ENCODE peak calls at places on chromosomes 13 and 19, in ten cellular contexts. M, K, Q, E, B, C, L, R, S and X are unnamed samples.

GRCh38 chr19:18500376-18500775 is 21.5 kb downstream of the ELL start:
- DNase-seq in L (no peak), Q (no peak), C (no peak), B (no peak), S (no peak), K (no peak), M (no peak), R (no peak), E (no peak), X (no peak)

GRCh38 chr19:7986321-7987083 is 18.9 kb downstream of the ELAVL1 start:
- DNase-seq in S (no peak), R (no peak), M (no peak), K (no peak), E (peak; percentile 65), Q (no peak), B (no peak), C (no peak), L (peak; percentile 49), X (no peak)

GRCh38 chr19:17749912-17750317 is 1.4 kb upstream of the FCHO1 start:
- DNase-seq in B (no peak), E (no peak), R (no peak), C (no peak), L (no peak), M (no peak), Q (no peak), K (no peak), S (no peak), X (no peak)

GRCh38 chr19:4909172-4909896 is at the start of gene UHRF1:
- DNase-seq in M (no peak), K (no peak), Q (no peak), L (peak; percentile 47), B (peak; percentile 67), S (no peak), C (no peak), E (no peak), R (peak; percentile 64), X (no peak)

GRCh38 chr19:48396871-48397176 is 3.4 kb downstream of the GRIN2D start:
- DNase-seq in E (no peak), C (no peak), K (no peak), L (no peak), M (no peak), Q (no peak), S (no peak), R (no peak), B (no peak), X (no peak)

GRCh38 chr19:1483979-1484428 is 5.0 kb upstream of the C19orf25 start:
- DNase-seq in C (no peak), E (no peak), K (no peak), R (no peak), L (no peak), M (no peak), Q (no peak), B (no peak), S (no peak), X (no peak)

GRCh38 chr13:102830646-102831045 is 15.2 kb upstream of the ERCC5 start:
- DNase-seq in M (peak; percentile 41), K (no peak), L (no peak), R (no peak), E (no peak), C (no peak), Q (no peak), B (no peak), S (no peak), X (no peak)

GRCh38 chr13:40974460-40975407 is 44.4 kb downstream of the ELF1 start:
- DNase-seq in R (no peak), Q (no peak), S (no peak), C (no peak), M (no peak), K (no peak), L (peak; percentile 8), E (peak; percentile 23), B (no peak), X (no peak)

GRCh38 chr13:98507060-98507797 is 69.7 kb downstream of the STK24 start:
- DNase-seq in S (no peak), L (no peak), B (peak; percentile 37), R (peak; percentile 55), M (peak; percentile 86), K (peak; percentile 48), E (no peak), Q (peak; percentile 68), C (peak; percentile 33), X (peak; percentile 60)

GRCh38 chr19:11370744-11371143 is 3.7 kb upstream of the SWSAP1 start:
- DNase-seq in M (no peak), E (no peak), B (no peak), S (no peak), Q (no peak), R (no peak), L (no peak), C (no peak), K (no peak), X (no peak)

GRCh38 chr19:9934132-9934950 is 2.0 kb downstream of the OLFM2 start:
- DNase-seq in Q (peak; percentile 62), S (peak; percentile 63), E (peak; percentile 62), C (peak; percentile 77), M (peak; percentile 68), L (peak; percentile 83), B (peak; percentile 10), R (no peak), K (peak; percentile 92), X (peak; percentile 30)